ENCODE peak calls at places on chromosomes 7 and 10, in five cellular contexts. U, A, C, V and O are unnamed samples.

GRCh38 chr7:123749537-123749857 is 694 bp upstream of the WASL start:
- DNase-seq in A (peak), V (no peak), U (peak), C (no peak), O (peak)

GRCh38 chr7:75646551-75647102 is 92.1 kb downstream of the HIP1 start:
- DNase-seq in U (no peak), V (no peak), A (no peak), C (no peak), O (no peak)

GRCh38 chr7:512541-513311 is 6.9 kb downstream of the PDGFA start:
- DNase-seq in C (no peak), V (peak), A (no peak), U (no peak), O (no peak)

GRCh38 chr10:100759331-100759730 is 13.9 kb downstream of the PAX2 start:
- DNase-seq in U (no peak), V (no peak), A (no peak), C (no peak), O (peak)

GRCh38 chr10:48811461-48811860 is 126.8 kb downstream of the WDFY4 start:
- DNase-seq in C (no peak), V (no peak), A (no peak), U (no peak), O (no peak)

GRCh38 chr10:123897146-123897545 is 5.5 kb upstream of the CPXM2 start:
- DNase-seq in V (no peak), C (no peak), A (no peak), U (no peak), O (no peak)

GRCh38 chr10:112643600-112643999 is 196.6 kb downstream of the VTI1A start:
- DNase-seq in C (no peak), U (no peak), V (no peak), A (no peak), O (no peak)

GRCh38 chr10:35391153-35391953 is 55.0 kb downstream of the CCNY start:
- DNase-seq in U (no peak), C (no peak), A (no peak), V (no peak), O (no peak)

GRCh38 chr10:72730462-72730861 is 38.5 kb downstream of the MCU start:
- DNase-seq in V (no peak), A (peak), U (no peak), C (no peak), O (no peak)

GRCh38 chr7:69947998-69948397 is 349.7 kb downstream of the AUTS2 start:
- DNase-seq in C (no peak), U (no peak), A (no peak), V (no peak), O (no peak)

GRCh38 chr7:14321947-14322346 is 332.5 kb upstream of the ETV1 start:
- DNase-seq in V (no peak), U (no peak), C (no peak), A (no peak), O (no peak)